ENCODE peak calls at places on chromosomes 16 and 17, in six cellular contexts. One of them, this sample, is unnamed.

GRCh38 chr16:49653577-49653976 is 202.3 kb downstream of the ZNF423 start:
- DNase-seq in AG10803: no peak
- DNase-seq in HFF-Myc: no peak
- DNase-seq in GM10248: no peak
- DNase-seq in esophagus squamous epithelium: no peak
- DNase-seq in MCF 10A: no peak
- DNase-seq in this sample: no peak

GRCh38 chr17:10992097-10992496 is 154.2 kb upstream of the PIRT start:
- DNase-seq in AG10803: no peak
- DNase-seq in HFF-Myc: no peak
- DNase-seq in GM10248: no peak
- DNase-seq in esophagus squamous epithelium: no peak
- DNase-seq in MCF 10A: no peak
- DNase-seq in this sample: no peak

GRCh38 chr16:80923356-80923755 is 83.3 kb downstream of the CMC2 start:
- DNase-seq in AG10803: no peak
- DNase-seq in HFF-Myc: no peak
- DNase-seq in GM10248: no peak
- DNase-seq in esophagus squamous epithelium: no peak
- DNase-seq in MCF 10A: no peak
- DNase-seq in this sample: no peak

GRCh38 chr17:17783825-17784598 is 52.8 kb downstream of the SREBF1 start:
- DNase-seq in AG10803: peak
- DNase-seq in HFF-Myc: no peak
- DNase-seq in GM10248: no peak
- DNase-seq in esophagus squamous epithelium: no peak
- DNase-seq in MCF 10A: no peak
- DNase-seq in this sample: no peak

GRCh38 chr17:42286411-42287295 is 1.6 kb upstream of the STAT5A start:
- DNase-seq in AG10803: no peak
- DNase-seq in HFF-Myc: no peak
- DNase-seq in GM10248: no peak
- DNase-seq in esophagus squamous epithelium: no peak
- DNase-seq in MCF 10A: no peak
- DNase-seq in this sample: no peak

GRCh38 chr16:69941251-69942098 is 9.7 kb upstream of the CLEC18A start:
- DNase-seq in AG10803: peak
- DNase-seq in HFF-Myc: no peak
- DNase-seq in GM10248: no peak
- DNase-seq in esophagus squamous epithelium: no peak
- DNase-seq in MCF 10A: no peak
- DNase-seq in this sample: no peak

GRCh38 chr16:84841787-84842300 is 22.1 kb downstream of the CRISPLD2 start:
- DNase-seq in AG10803: no peak
- DNase-seq in HFF-Myc: no peak
- DNase-seq in GM10248: no peak
- DNase-seq in esophagus squamous epithelium: no peak
- DNase-seq in MCF 10A: peak
- DNase-seq in this sample: no peak

GRCh38 chr16:69367980-69368379 is 16.4 kb upstream of the TMED6 start:
- DNase-seq in AG10803: no peak
- DNase-seq in HFF-Myc: no peak
- DNase-seq in GM10248: no peak
- DNase-seq in esophagus squamous epithelium: no peak
- DNase-seq in MCF 10A: no peak
- DNase-seq in this sample: no peak

GRCh38 chr16:24508614-24509013 is 30.8 kb upstream of the RBBP6 start:
- DNase-seq in AG10803: peak
- DNase-seq in HFF-Myc: no peak
- DNase-seq in GM10248: no peak
- DNase-seq in esophagus squamous epithelium: no peak
- DNase-seq in MCF 10A: peak
- DNase-seq in this sample: no peak

GRCh38 chr17:31008374-31009035 is 37.7 kb downstream of the RNF135 start:
- DNase-seq in AG10803: peak
- DNase-seq in HFF-Myc: no peak
- DNase-seq in GM10248: peak
- DNase-seq in esophagus squamous epithelium: no peak
- DNase-seq in MCF 10A: peak
- DNase-seq in this sample: peak

GRCh38 chr16:88957887-88958577 is 19.0 kb downstream of the CBFA2T3 start:
- DNase-seq in AG10803: no peak
- DNase-seq in HFF-Myc: no peak
- DNase-seq in GM10248: no peak
- DNase-seq in esophagus squamous epithelium: no peak
- DNase-seq in MCF 10A: no peak
- DNase-seq in this sample: no peak

GRCh38 chr17:45426561-45426960 is 6.1 kb downstream of the ARHGAP27 start:
- DNase-seq in AG10803: no peak
- DNase-seq in HFF-Myc: no peak
- DNase-seq in GM10248: no peak
- DNase-seq in esophagus squamous epithelium: no peak
- DNase-seq in MCF 10A: no peak
- DNase-seq in this sample: no peak

GRCh38 chr17:42618442-42619150 is 9.1 kb downstream of the TUBG1 start:
- DNase-seq in AG10803: no peak
- DNase-seq in HFF-Myc: no peak
- DNase-seq in GM10248: peak
- DNase-seq in esophagus squamous epithelium: no peak
- DNase-seq in MCF 10A: peak
- DNase-seq in this sample: peak

GRCh38 chr16:21224800-21225199 is 8.7 kb upstream of the ANKS4B start:
- DNase-seq in AG10803: no peak
- DNase-seq in HFF-Myc: no peak
- DNase-seq in GM10248: no peak
- DNase-seq in esophagus squamous epithelium: no peak
- DNase-seq in MCF 10A: no peak
- DNase-seq in this sample: no peak

GRCh38 chr17:44069974-44070454 is 521 bp upstream of the G6PC3 start:
- DNase-seq in AG10803: peak
- DNase-seq in HFF-Myc: no peak
- DNase-seq in GM10248: no peak
- DNase-seq in esophagus squamous epithelium: no peak
- DNase-seq in MCF 10A: peak
- DNase-seq in this sample: no peak

GRCh38 chr16:53775106-53775820 is 71.3 kb downstream of the FTO start:
- DNase-seq in AG10803: no peak
- DNase-seq in HFF-Myc: no peak
- DNase-seq in GM10248: no peak
- DNase-seq in esophagus squamous epithelium: no peak
- DNase-seq in MCF 10A: no peak
- DNase-seq in this sample: no peak

GRCh38 chr17:32117399-32117798 is 24.9 kb upstream of the RHOT1 start:
- DNase-seq in AG10803: no peak
- DNase-seq in HFF-Myc: no peak
- DNase-seq in GM10248: no peak
- DNase-seq in esophagus squamous epithelium: no peak
- DNase-seq in MCF 10A: no peak
- DNase-seq in this sample: no peak

GRCh38 chr17:52824542-52824941 is 666.0 kb upstream of the CA10 start:
- DNase-seq in AG10803: no peak
- DNase-seq in HFF-Myc: no peak
- DNase-seq in GM10248: no peak
- DNase-seq in esophagus squamous epithelium: no peak
- DNase-seq in MCF 10A: no peak
- DNase-seq in this sample: no peak

GRCh38 chr17:73798111-73798748 is 154.0 kb upstream of the SDK2 start:
- DNase-seq in AG10803: peak
- DNase-seq in HFF-Myc: peak
- DNase-seq in GM10248: no peak
- DNase-seq in esophagus squamous epithelium: no peak
- DNase-seq in MCF 10A: peak
- DNase-seq in this sample: no peak

GRCh38 chr16:26442333-26442732 is 624.4 kb upstream of the C16orf82 start:
- DNase-seq in AG10803: no peak
- DNase-seq in HFF-Myc: no peak
- DNase-seq in GM10248: no peak
- DNase-seq in esophagus squamous epithelium: no peak
- DNase-seq in MCF 10A: no peak
- DNase-seq in this sample: no peak

GRCh38 chr17:17500999-17501605 is 4.9 kb upstream of the RASD1 start:
- DNase-seq in AG10803: no peak
- DNase-seq in HFF-Myc: no peak
- DNase-seq in GM10248: no peak
- DNase-seq in esophagus squamous epithelium: no peak
- DNase-seq in MCF 10A: no peak
- DNase-seq in this sample: no peak

GRCh38 chr17:55774834-55775233 is 24.0 kb downstream of the PCTP start:
- DNase-seq in AG10803: no peak
- DNase-seq in HFF-Myc: no peak
- DNase-seq in GM10248: no peak
- DNase-seq in esophagus squamous epithelium: no peak
- DNase-seq in MCF 10A: no peak
- DNase-seq in this sample: no peak

DNA sequence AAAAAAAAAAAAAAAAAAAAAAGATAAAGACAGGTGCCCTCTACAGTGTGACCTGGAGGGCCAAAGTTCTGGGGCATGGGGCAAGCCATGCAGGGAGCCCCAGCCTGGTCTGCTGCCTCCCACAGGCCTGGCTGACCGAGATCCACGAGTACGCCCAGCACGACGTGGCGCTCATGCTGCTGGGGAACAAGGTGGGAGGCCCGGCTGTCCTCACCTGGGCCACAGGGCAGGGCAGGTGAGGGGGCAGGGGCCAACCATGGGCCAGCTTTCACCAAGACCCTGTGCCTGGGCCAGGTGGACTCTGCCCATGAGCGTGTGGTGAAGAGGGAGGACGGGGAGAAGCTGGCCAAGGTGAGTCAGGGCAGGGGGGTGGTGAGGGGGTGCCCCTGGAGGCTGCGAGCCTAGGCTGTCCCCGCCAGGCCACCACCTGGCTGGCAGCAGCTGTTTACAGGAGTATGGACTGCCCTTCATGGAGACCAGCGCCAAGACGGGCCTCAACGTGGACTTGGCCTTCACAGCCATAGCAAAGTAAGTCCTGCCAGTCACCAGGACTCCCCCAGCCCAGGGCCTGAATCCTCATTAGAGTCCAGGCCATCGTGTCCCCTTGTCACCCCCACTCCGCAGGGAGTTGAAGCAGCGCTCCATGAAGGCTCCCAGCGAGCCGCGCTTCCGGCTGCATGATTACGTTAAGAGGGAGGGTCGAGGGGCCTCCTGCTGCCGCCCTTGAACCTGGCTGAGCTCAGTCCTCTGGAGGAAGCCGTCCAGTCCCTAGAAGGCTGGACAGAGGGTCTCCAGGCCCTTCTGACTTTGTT is 2.7 kb upstream of the TRAF7 start:
- DNase-seq in AG10803: no peak
- DNase-seq in HFF-Myc: no peak
- DNase-seq in GM10248: no peak
- DNase-seq in esophagus squamous epithelium: no peak
- DNase-seq in MCF 10A: peak
- DNase-seq in this sample: no peak
- TF ChIP-seq CTCF in AG10803: no peak
- TF ChIP-seq CTCF in HFF-Myc: no peak
- TF ChIP-seq CTCF in GM10248: peak
- TF ChIP-seq CTCF in esophagus squamous epithelium: no peak
- TF ChIP-seq CTCF in MCF 10A: no peak
- TF ChIP-seq CTCF in this sample: peak

GRCh38 chr16:35234679-35235078 is 1775.3 kb downstream of the TP53TG3F start:
- DNase-seq in AG10803: no peak
- DNase-seq in HFF-Myc: no peak
- DNase-seq in GM10248: no peak
- DNase-seq in esophagus squamous epithelium: no peak
- DNase-seq in MCF 10A: no peak
- DNase-seq in this sample: no peak

GRCh38 chr16:35239561-35239960 is 1780.1 kb downstream of the TP53TG3F start:
- DNase-seq in AG10803: no peak
- DNase-seq in HFF-Myc: no peak
- DNase-seq in GM10248: no peak
- DNase-seq in esophagus squamous epithelium: no peak
- DNase-seq in MCF 10A: no peak
- DNase-seq in this sample: no peak
- TF ChIP-seq CTCF in AG10803: no peak
- TF ChIP-seq CTCF in HFF-Myc: no peak
- TF ChIP-seq CTCF in GM10248: no peak
- TF ChIP-seq CTCF in esophagus squamous epithelium: no peak
- TF ChIP-seq CTCF in MCF 10A: no peak
- TF ChIP-seq CTCF in this sample: no peak

DNA sequence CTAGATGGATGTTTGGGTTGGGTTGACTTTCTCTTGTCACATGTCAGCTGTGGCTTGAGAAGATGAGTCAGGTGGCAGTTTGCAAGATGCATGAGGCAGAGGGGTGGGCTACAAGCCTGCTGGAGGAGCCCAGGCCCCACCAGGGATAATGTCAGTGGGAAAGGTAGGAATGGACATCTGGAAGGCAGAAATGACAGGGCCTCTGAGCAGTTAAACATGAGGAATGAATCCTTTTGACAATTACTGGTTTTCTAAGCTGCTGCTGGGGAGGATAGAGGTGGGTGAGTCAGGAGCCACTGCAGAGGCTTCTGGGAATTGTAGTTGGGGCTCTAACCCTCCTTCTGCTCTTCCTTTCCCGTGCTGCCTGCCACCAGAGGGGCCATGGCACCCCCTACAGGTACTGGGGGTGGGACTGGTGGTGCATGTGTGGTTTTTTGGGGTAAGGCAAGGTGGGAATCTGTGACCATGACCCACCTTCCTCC is 15.7 kb downstream of the SLC52A1 start:
- DNase-seq in AG10803: no peak
- DNase-seq in HFF-Myc: no peak
- DNase-seq in GM10248: no peak
- DNase-seq in esophagus squamous epithelium: no peak
- DNase-seq in MCF 10A: peak
- DNase-seq in this sample: peak
- TF ChIP-seq CTCF in AG10803: no peak
- TF ChIP-seq CTCF in HFF-Myc: peak
- TF ChIP-seq CTCF in GM10248: peak
- TF ChIP-seq CTCF in esophagus squamous epithelium: no peak
- TF ChIP-seq CTCF in MCF 10A: no peak
- TF ChIP-seq CTCF in this sample: peak

DNA sequence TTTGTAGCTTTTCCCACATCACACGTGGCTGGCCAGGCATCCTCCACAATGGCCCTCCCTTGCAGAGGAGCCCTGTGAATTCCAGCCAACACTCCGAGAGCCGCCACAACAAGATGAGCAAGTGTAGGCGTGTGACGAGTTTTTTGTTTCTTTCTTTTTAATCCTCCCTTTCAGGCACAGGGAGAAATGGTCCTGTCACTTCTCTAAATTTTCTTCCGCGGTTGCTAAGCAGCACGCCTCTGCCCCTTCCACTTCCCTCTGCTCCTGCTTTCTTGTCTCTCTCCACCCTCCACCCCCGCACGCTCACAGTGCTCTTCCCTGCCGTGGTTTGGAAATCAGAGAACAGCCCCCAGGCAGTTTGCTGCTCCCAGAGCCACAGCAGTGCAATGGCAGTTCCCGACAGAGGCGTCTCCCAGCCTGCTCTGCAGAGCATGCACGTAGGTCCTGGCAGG is 68.0 kb upstream of the MRTFB start:
- DNase-seq in AG10803: peak
- DNase-seq in HFF-Myc: peak
- DNase-seq in GM10248: no peak
- DNase-seq in esophagus squamous epithelium: no peak
- DNase-seq in MCF 10A: peak
- DNase-seq in this sample: no peak
- TF ChIP-seq CTCF in AG10803: peak
- TF ChIP-seq CTCF in HFF-Myc: no peak
- TF ChIP-seq CTCF in GM10248: no peak
- TF ChIP-seq CTCF in esophagus squamous epithelium: no peak
- TF ChIP-seq CTCF in MCF 10A: no peak
- TF ChIP-seq CTCF in this sample: no peak

This sample was measured in GM13977.